ENCODE peak calls at places on chromosomes 2 and 18, in four cellular contexts. O, J, L and V are unnamed samples.

GRCh38 chr2:168247341-168248305 is at the start of gene STK39:
- DNase-seq in L (peak), J (peak), O (no peak), V (no peak)

GRCh38 chr2:36352711-36353110 is 2.9 kb upstream of the CRIM1 start:
- DNase-seq in J (no peak), L (peak), O (no peak), V (no peak)

GRCh38 chr2:32472605-32473004 is 115.8 kb downstream of the BIRC6 start:
- DNase-seq in L (no peak), O (no peak), J (no peak), V (no peak)

GRCh38 chr18:26440644-26441043 is 107.7 kb downstream of the KCTD1 start:
- DNase-seq in O (no peak), L (peak), J (no peak), V (no peak)

GRCh38 chr2:85234879-85235278 is 92.9 kb downstream of the TGOLN2 start:
- DNase-seq in J (peak), O (no peak), L (no peak), V (no peak)

GRCh38 chr2:238103465-238104070 is 3.4 kb downstream of the ESPNL start:
- DNase-seq in J (no peak), O (no peak), L (no peak), V (no peak)

GRCh38 chr2:210363261-210363660 is 48.3 kb upstream of the MYL1 start:
- DNase-seq in O (no peak), J (peak), L (no peak), V (no peak)

GRCh38 chr2:60481257-60481656 is 72.2 kb downstream of the BCL11A start:
- DNase-seq in L (no peak), J (no peak), O (no peak), V (no peak)

GRCh38 chr2:216023055-216023648 is 9.8 kb upstream of the MREG start:
- DNase-seq in J (peak), O (no peak), L (peak), V (no peak)

GRCh38 chr18:8469793-8470192 is 139.4 kb upstream of the RAB12 start:
- DNase-seq in L (peak), J (no peak), O (peak), V (no peak)

GRCh38 chr2:62293490-62294212 is 97.7 kb downstream of the B3GNT2 start:
- DNase-seq in J (peak), O (no peak), L (peak), V (peak)

GRCh38 chr2:109282865-109283264 is 153.9 kb downstream of the SH3RF3 start:
- DNase-seq in J (no peak), L (no peak), O (no peak), V (no peak)

GRCh38 chr2:109279243-109279860 is 150.3 kb downstream of the SH3RF3 start:
- DNase-seq in O (no peak), J (no peak), L (peak), V (no peak)

GRCh38 chr2:109282360-109282759 is 153.4 kb downstream of the SH3RF3 start:
- DNase-seq in O (no peak), L (no peak), J (no peak), V (no peak)

GRCh38 chr2:109277414-109277813 is 148.4 kb downstream of the SH3RF3 start:
- DNase-seq in O (no peak), J (no peak), L (no peak), V (no peak)

GRCh38 chr2:109280804-109281203 is 151.8 kb downstream of the SH3RF3 start:
- DNase-seq in L (no peak), J (no peak), O (no peak), V (no peak)
- TF ChIP-seq CTCF in L (no peak), J (no peak), O (no peak), V (peak)

DNA sequence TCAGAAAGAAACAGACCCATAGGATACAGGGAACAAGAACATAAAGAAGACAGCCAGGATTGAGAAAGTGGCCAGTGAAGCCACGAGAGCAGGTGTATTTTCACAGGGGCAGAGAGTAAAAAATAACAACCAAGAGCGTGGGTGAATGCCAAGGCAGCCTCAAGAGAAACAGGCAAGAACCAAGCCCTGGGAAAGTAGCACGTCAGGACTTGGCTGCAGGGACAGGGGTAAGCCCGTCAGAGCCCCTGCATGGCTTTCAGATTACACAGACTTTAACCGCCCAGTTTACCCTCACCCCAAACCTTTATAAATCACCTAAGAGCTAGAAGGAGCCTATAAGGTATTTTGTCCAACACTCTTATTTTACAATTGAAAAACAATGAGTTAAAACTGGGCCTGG is 43.7 kb downstream of the ARL4C start:
- DNase-seq in O (no peak), L (no peak), J (no peak), V (no peak)
- TF ChIP-seq CTCF in O (no peak), L (no peak), J (no peak), V (no peak)

GRCh38 chr2:64865073-64865830 is 123.9 kb upstream of the SLC1A4 start:
- DNase-seq in O (no peak), L (peak), J (peak), V (no peak)

GRCh38 chr2:64867253-64867996 is 121.8 kb upstream of the SLC1A4 start:
- DNase-seq in J (no peak), L (no peak), O (no peak), V (no peak)

GRCh38 chr2:64863097-64863820 is 125.9 kb upstream of the SLC1A4 start:
- DNase-seq in O (no peak), J (no peak), L (no peak), V (no peak)

GRCh38 chr2:64866797-64867196 is 122.4 kb upstream of the SLC1A4 start:
- DNase-seq in O (peak), J (no peak), L (peak), V (no peak)

DNA sequence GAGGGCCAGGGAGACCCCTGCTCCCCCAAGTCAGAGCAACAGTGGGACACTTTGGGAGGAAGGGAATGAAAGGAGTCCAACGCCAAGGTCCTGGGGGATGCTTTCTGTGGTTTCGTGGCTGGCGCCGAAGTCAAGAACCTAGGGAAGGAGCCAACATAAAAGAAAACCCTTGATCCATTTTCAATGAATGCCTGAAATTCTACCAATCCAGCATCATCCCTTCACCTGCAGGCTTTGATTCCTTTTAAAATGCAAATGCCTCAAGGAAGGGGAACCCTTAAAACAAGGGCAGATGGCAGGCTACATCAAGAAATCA is 123.4 kb upstream of the SLC1A4 start:
- DNase-seq in J (no peak), O (no peak), L (no peak), V (no peak)
- TF ChIP-seq CTCF in J (no peak), O (no peak), L (no peak), V (no peak)

GRCh38 chr2:134375935-134376334 is 122.1 kb downstream of the MGAT5 start:
- DNase-seq in O (peak), J (peak), L (peak), V (no peak)
- TF ChIP-seq CTCF in O (peak), J (peak), L (peak), V (peak)

DNA sequence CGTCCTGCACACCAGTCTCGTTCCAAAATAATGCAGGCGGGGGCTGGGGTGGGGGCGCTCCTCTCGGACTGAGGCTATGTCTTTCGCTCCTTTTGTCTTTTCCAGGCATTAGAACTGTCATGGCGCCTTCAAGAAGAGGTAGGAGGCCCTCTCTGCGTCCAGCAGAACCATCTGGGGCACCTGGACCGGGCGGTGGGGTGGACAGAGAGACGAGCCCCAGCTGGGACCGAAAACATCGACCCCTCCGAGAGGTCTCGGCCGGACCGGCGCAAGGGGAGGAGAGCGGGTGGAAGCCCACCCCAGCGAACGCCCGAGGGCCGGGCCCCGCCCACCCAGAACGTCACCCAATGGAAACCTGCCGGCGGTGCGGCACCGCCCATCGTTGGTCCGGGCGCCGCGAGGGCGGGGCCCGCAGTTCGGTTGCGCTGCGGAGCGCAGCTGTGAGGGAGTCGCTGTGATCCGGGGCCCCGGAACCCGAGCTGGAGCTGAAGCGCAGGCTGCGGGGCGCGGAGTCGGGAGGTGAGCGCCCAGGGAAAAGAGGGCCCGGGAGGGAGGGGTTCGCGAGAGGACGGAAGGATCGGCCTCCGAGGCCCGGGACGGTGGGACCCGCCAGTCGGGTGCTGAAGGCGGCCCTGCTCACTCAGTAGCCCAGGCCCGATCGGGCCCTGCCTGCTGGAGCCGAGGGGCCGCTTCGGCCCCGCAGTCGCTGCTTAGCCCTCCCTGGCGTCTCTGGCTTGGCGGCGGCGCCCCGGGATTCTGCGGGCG is at the start of gene NRBP1:
- DNase-seq in O (peak), J (peak), L (peak), V (no peak)
- TF ChIP-seq CTCF in O (no peak), J (no peak), L (no peak), V (no peak)

DNA sequence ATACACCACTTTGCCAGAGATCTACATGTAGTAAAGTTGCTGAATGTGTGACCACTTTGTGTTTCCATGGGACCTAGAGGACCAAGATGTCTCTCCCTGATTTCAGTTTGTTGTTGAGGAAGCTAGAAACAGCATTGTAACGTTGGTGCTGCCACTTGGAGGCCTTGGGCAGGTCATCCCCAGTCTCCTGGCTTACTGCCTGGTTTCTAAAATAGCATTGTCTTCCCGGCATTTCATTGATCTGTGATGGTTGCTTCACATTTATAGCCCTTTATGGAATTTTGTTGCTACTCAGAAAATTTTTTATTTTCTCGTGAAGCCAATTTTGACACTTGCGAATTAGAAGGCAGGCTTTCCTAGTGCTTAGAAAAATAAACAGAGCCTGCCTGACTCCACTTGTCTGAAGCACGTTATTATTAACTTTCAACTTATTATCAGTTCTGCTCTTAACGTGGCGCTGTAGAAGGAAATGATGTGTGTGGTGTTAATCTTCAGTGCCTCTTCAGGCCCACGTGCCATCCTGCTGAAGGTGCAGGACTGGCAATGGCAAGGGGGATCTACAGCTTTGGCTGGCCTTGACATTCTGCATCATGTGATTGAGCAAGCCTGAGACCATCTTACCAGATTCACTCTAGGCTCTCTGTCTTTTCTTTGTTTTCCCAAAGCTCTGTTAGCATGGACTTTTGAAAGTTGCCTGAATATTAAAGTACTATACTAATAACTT is 59.9 kb downstream of the INPP4A start:
- DNase-seq in L (peak), J (peak), O (no peak), V (no peak)
- TF ChIP-seq CTCF in L (no peak), J (no peak), O (no peak), V (no peak)

GRCh38 chr2:150154308-150154797 is 333.1 kb downstream of the RND3 start:
- DNase-seq in L (no peak), J (no peak), O (no peak), V (no peak)

GRCh38 chr2:150147889-150148683 is 339.4 kb downstream of the RND3 start:
- DNase-seq in L (peak), J (no peak), O (no peak), V (no peak)

GRCh38 chr2:150153646-150154307 is 333.7 kb downstream of the RND3 start:
- DNase-seq in J (no peak), O (no peak), L (no peak), V (no peak)

GRCh38 chr2:150150137-150150536 is 337.3 kb downstream of the RND3 start:
- DNase-seq in J (no peak), L (no peak), O (no peak), V (no peak)

DNA sequence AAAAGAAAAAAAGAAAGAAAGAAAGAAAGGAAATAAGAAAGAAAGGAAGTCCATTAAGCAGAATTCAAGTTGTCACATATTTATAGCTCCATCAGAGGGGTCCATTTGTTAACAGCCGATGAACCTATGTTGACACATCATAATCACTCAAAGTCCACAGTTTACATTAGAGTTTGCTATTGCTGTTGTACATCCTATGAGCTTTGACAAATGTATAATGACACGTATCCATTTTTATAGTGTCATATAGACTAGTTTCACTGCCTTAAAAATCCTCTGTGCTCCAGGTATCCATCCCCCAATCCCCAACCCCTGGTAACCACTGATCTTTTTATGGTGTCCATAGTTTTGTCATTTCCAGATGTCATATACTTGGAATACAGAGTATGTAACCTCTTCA is 335.2 kb downstream of the RND3 start:
- DNase-seq in O (no peak), L (no peak), J (no peak), V (no peak)
- TF ChIP-seq CTCF in O (no peak), L (no peak), J (no peak), V (no peak)